ENCODE peak calls at places on chromosomes 11 and 22, in nine cellular contexts. M is pancreas; N is AG10803; A is HT1080; X is CD8-positive, alpha-beta memory T cell; H is activated CD4-positive, alpha-beta T cell treated with anti-CD3 and anti-CD28 coated beads, Interleukin-2, amount 50 U/mL, for 1 hour; C is BE2C; K is activated CD8-positive, alpha-beta memory T cell treated with anti-CD3 and anti-CD28 coated beads for 4 hours; Z is AG09319. O is an unnamed sample.

GRCh38 chr22:43337385-43337784 is 5.8 kb downstream of the SCUBE1 start:
- DNase-seq in A (no peak), M (no peak), N (no peak), H (no peak), C (no peak), Z (no peak), K (no peak), X (no peak), O (no peak)

GRCh38 chr22:43520632-43521039 is 108.8 kb downstream of the MPPED1 start:
- DNase-seq in X (no peak), H (no peak), Z (no peak), K (no peak), M (no peak), C (no peak), N (no peak), A (no peak), O (no peak)

GRCh38 chr22:40757071-40757470 is 62.1 kb downstream of the SLC25A17 start:
- DNase-seq in H (no peak), M (no peak), Z (no peak), X (no peak), C (no peak), N (peak; percentile 44), K (no peak), A (no peak), O (no peak)

GRCh38 chr11:96111308-96111707 is 187.4 kb upstream of the MTMR2 start:
- DNase-seq in C (peak; percentile 25), M (no peak), X (no peak), H (no peak), K (no peak), A (no peak), Z (no peak), N (no peak), O (no peak)

GRCh38 chr11:8243458-8243857 is 20.2 kb downstream of the LMO1 start:
- DNase-seq in K (no peak), A (no peak), M (no peak), N (no peak), C (peak; percentile 76), X (no peak), Z (no peak), H (no peak), O (no peak)

GRCh38 chr11:60974726-60975125 is 3.2 kb downstream of the CD6 start:
- DNase-seq in M (no peak), K (no peak), A (no peak), Z (no peak), C (no peak), H (no peak), N (no peak), X (no peak), O (no peak)

GRCh38 chr11:17924713-17925112 is 88.1 kb downstream of the SERGEF start:
- DNase-seq in M (no peak), C (no peak), A (no peak), N (no peak), Z (no peak), K (no peak), H (no peak), X (no peak), O (no peak)

GRCh38 chr22:31509041-31509440 is 12.7 kb downstream of the SFI1 start:
- DNase-seq in Z (no peak), X (no peak), A (no peak), C (no peak), N (no peak), K (no peak), M (no peak), H (no peak), O (no peak)

GRCh38 chr22:22748297-22748743 is 103.9 kb downstream of the GGTLC2 start:
- DNase-seq in H (peak; percentile 20), Z (peak; percentile 14), N (peak; percentile 51), K (no peak), C (peak; percentile 36), A (peak; percentile 50), X (peak; percentile 27), M (peak; percentile 12), O (peak; percentile 44)

GRCh38 chr11:1753426-1754305 is 3.3 kb upstream of the IFITM10 start:
- DNase-seq in K (no peak), M (no peak), N (no peak), X (no peak), A (no peak), Z (no peak), H (no peak), C (no peak), O (no peak)

GRCh38 chr22:37742374-37743092 is 45.7 kb downstream of the TRIOBP start:
- DNase-seq in X (no peak), H (no peak), A (peak; percentile 94), C (no peak), Z (peak; percentile 64), K (no peak), M (no peak), N (peak; percentile 86), O (no peak)

GRCh38 chr22:27760474-27760873 is 41.1 kb downstream of the MN1 start:
- DNase-seq in K (no peak), M (no peak), X (no peak), N (no peak), H (no peak), A (no peak), Z (no peak), C (no peak), O (no peak)

GRCh38 chr11:120040136-120040840 is 97.6 kb downstream of the TRIM29 start:
- DNase-seq in X (no peak), N (no peak), A (no peak), C (no peak), M (no peak), K (no peak), Z (no peak), H (no peak), O (no peak)

GRCh38 chr11:76159983-76160661 is 46.2 kb downstream of the WNT11 start:
- DNase-seq in H (no peak), N (no peak), K (no peak), C (no peak), Z (no peak), M (peak; percentile 32), X (no peak), A (no peak), O (no peak)

GRCh38 chr11:108787105-108787504 is 122.2 kb downstream of the DDX10 start:
- DNase-seq in N (no peak), K (no peak), X (no peak), C (no peak), M (no peak), A (no peak), Z (no peak), H (no peak), O (no peak)

GRCh38 chr11:11963842-11964773 is 44.3 kb downstream of the DKK3 start:
- DNase-seq in H (no peak), M (no peak), N (no peak), X (no peak), Z (no peak), C (no peak), A (no peak), K (no peak), O (no peak)

GRCh38 chr11:5288108-5288911 is 13.4 kb downstream of the OR51B4 start:
- DNase-seq in K (no peak), C (no peak), M (no peak), X (no peak), H (no peak), A (peak; percentile 66), N (no peak), Z (no peak), O (no peak)

GRCh38 chr11:107859459-107860239 is 1.1 kb upstream of the SLC35F2 start:
- DNase-seq in Z (no peak), K (no peak), X (no peak), N (peak; percentile 38), A (peak; percentile 55), H (peak; percentile 17), C (no peak), M (peak; percentile 9), O (peak; percentile 53)

GRCh38 chr22:42985541-42985925 is 29.4 kb downstream of the PACSIN2 start:
- DNase-seq in A (no peak), K (no peak), C (no peak), M (no peak), H (no peak), N (no peak), X (no peak), Z (no peak), O (no peak)

GRCh38 chr22:38213319-38214247 is 11.8 kb downstream of the MAFF start:
- DNase-seq in Z (no peak), C (no peak), X (no peak), A (no peak), H (no peak), M (no peak), N (no peak), K (no peak), O (no peak)

GRCh38 chr22:27885977-27886842 is 32.8 kb downstream of the PITPNB start:
- DNase-seq in H (peak; percentile 37), A (peak; percentile 56), X (peak; percentile 41), Z (peak; percentile 69), K (peak; percentile 25), M (no peak), N (peak; percentile 91), C (peak; percentile 52), O (peak; percentile 63)

GRCh38 chr11:126607374-126607773 is 251.9 kb downstream of the ST3GAL4 start:
- DNase-seq in M (peak; percentile 56), K (no peak), X (no peak), N (peak; percentile 78), Z (peak; percentile 31), H (no peak), A (peak; percentile 63), C (peak; percentile 79), O (peak; percentile 78)

GRCh38 chr11:35712533-35712932 is 50.0 kb downstream of the TRIM44 start:
- DNase-seq in K (no peak), X (no peak), Z (no peak), H (no peak), M (no peak), N (no peak), C (no peak), A (no peak), O (no peak)

GRCh38 chr11:12803086-12803826 is 129.0 kb downstream of the TEAD1 start:
- DNase-seq in Z (no peak), A (peak; percentile 40), N (no peak), H (no peak), K (no peak), X (no peak), M (no peak), C (peak; percentile 28), O (no peak)

GRCh38 chr11:61688368-61689163 is 8.4 kb downstream of the DAGLA start:
- DNase-seq in C (no peak), M (peak; percentile 90), N (peak; percentile 87), H (no peak), Z (peak; percentile 74), A (peak; percentile 94), X (no peak), K (no peak), O (no peak)

GRCh38 chr22:19527861-19528417 is 3.7 kb upstream of the CLDN5 start:
- DNase-seq in K (no peak), C (no peak), Z (no peak), A (peak; percentile 76), X (no peak), N (no peak), M (no peak), H (no peak), O (no peak)

GRCh38 chr11:115711021-115711420 is 206.8 kb upstream of the CADM1 start:
- DNase-seq in K (no peak), A (no peak), H (no peak), C (no peak), Z (no peak), X (no peak), N (peak; percentile 6), M (no peak), O (no peak)

GRCh38 chr11:115659061-115659963 is 155.1 kb upstream of the CADM1 start:
- DNase-seq in M (peak; percentile 13), A (no peak), X (no peak), Z (no peak), K (no peak), C (no peak), H (no peak), N (no peak), O (peak; percentile 72)

GRCh38 chr11:40183073-40184064 is 1276.1 kb downstream of the LRRC4C start:
- DNase-seq in C (no peak), N (no peak), A (no peak), Z (no peak), M (no peak), K (no peak), X (no peak), H (no peak), O (no peak)

GRCh38 chr11:129434641-129435498 is 59.2 kb downstream of the BARX2 start:
- DNase-seq in K (no peak), A (no peak), C (no peak), X (no peak), Z (no peak), M (no peak), H (no peak), N (no peak), O (no peak)